ENCODE peak calls at places on chromosome 22, in eight cellular contexts. N is cardiac muscle cell; L is caudate nucleus; R is AG10803; C is iris pigment epithelial cell; Y is left ventricle myocardium inferior; T is stimulated activated naive CD8-positive, alpha-beta T cell treated with anti-CD3 and anti-CD28 coated beads, Interleukin-15, Interleukin-2, amounts not matched to agents 100 U/mL and 50 U/mL, for 24 hours; O is tibial artery. P is an unnamed sample.

GRCh38 chr22:17303840-17304779 is 65.2 kb upstream of the CECR2 start:
- DNase-seq in N (no peak), L (no peak), R (no peak), C (no peak), Y (no peak), T (peak; percentile 65), O (no peak), P (no peak)

GRCh38 chr22:48968201-48968959 is 859.3 kb downstream of the BRD1 start:
- DNase-seq in N (no peak), L (no peak), R (no peak), C (no peak), Y (peak; percentile 5), T (no peak), O (peak; percentile 40), P (peak; percentile 76)

GRCh38 chr22:48566741-48567140 is 1260.9 kb downstream of the BRD1 start:
- DNase-seq in N (no peak), L (no peak), R (peak; percentile 66), C (no peak), Y (no peak), T (no peak), O (no peak), P (no peak)

GRCh38 chr22:22939537-22940368 is 52.1 kb downstream of the IGLL5 start:
- DNase-seq in N (no peak), L (no peak), R (no peak), C (no peak), Y (no peak), T (no peak), O (no peak), P (no peak)

GRCh38 chr22:28171713-28172112 is 252.7 kb upstream of the PITPNB start:
- DNase-seq in N (no peak), L (no peak), R (no peak), C (no peak), Y (no peak), T (no peak), O (no peak), P (no peak)

GRCh38 chr22:35981900-35982299 is 46.7 kb downstream of the RBFOX2 start:
- DNase-seq in N (no peak), L (no peak), R (no peak), C (no peak), Y (no peak), T (no peak), O (no peak), P (no peak)

GRCh38 chr22:35134637-35135036 is 68.7 kb downstream of the ISX start:
- DNase-seq in N (no peak), L (no peak), R (no peak), C (no peak), Y (no peak), T (no peak), O (no peak), P (no peak)

GRCh38 chr22:43295660-43296059 is 47.5 kb downstream of the SCUBE1 start:
- DNase-seq in N (no peak), L (no peak), R (no peak), C (no peak), Y (no peak), T (no peak), O (no peak), P (no peak)

GRCh38 chr22:38788016-38788415 is 5.9 kb downstream of the DNAL4 start:
- DNase-seq in N (peak; percentile 89), L (no peak), R (no peak), C (peak; percentile 61), Y (no peak), T (no peak), O (no peak), P (no peak)

GRCh38 chr22:35380537-35381423 is at the start of gene HMOX1:
- DNase-seq in N (peak; percentile 95), L (peak; percentile 48), R (peak; percentile 94), C (peak; percentile 90), Y (peak; percentile 92), T (peak; percentile 65), O (peak; percentile 98), P (peak; percentile 81)

GRCh38 chr22:41596776-41597634 is 7.4 kb upstream of the PMM1 start:
- DNase-seq in N (peak; percentile 68), L (peak; percentile 27), R (peak; percentile 47), C (peak; percentile 46), Y (peak; percentile 52), T (peak; percentile 54), O (peak; percentile 74), P (peak; percentile 78)

GRCh38 chr22:39634530-39635399 is 64.2 kb downstream of the CACNA1I start:
- DNase-seq in N (peak; percentile 86), L (no peak), R (peak; percentile 76), C (peak; percentile 92), Y (no peak), T (peak; percentile 30), O (no peak), P (no peak)

GRCh38 chr22:45997077-45997774 is 20.3 kb upstream of the WNT7B start:
- DNase-seq in N (peak; percentile 99), L (peak; percentile 66), R (peak; percentile 98), C (peak; percentile 95), Y (peak; percentile 95), T (no peak), O (peak; percentile 96), P (peak; percentile 63)

GRCh38 chr22:20107471-20107901 is 8.4 kb upstream of the RANBP1 start:
- DNase-seq in N (no peak), L (no peak), R (no peak), C (no peak), Y (peak; percentile 7), T (no peak), O (no peak), P (no peak)

GRCh38 chr22:44888491-44888941 is 121.3 kb downstream of the PHF21B start:
- DNase-seq in N (no peak), L (no peak), R (no peak), C (no peak), Y (no peak), T (no peak), O (peak; percentile 48), P (peak; percentile 82)

GRCh38 chr22:40279017-40279416 is 67.3 kb upstream of the ADSL start:
- DNase-seq in N (no peak), L (no peak), R (no peak), C (no peak), Y (no peak), T (no peak), O (no peak), P (no peak)

GRCh38 chr22:29635734-29636357 is 32.4 kb downstream of the NF2 start:
- DNase-seq in N (peak; percentile 74), L (no peak), R (peak; percentile 76), C (peak; percentile 74), Y (no peak), T (no peak), O (no peak), P (no peak)

GRCh38 chr22:19958083-19959042 is 16.7 kb upstream of the TXNRD2 start:
- DNase-seq in N (peak; percentile 35), L (no peak), R (peak; percentile 91), C (peak; percentile 39), Y (peak; percentile 18), T (no peak), O (peak; percentile 70), P (no peak)

GRCh38 chr22:40818192-40818746 is 877 bp downstream of the SLC25A17 start:
- DNase-seq in N (no peak), L (no peak), R (no peak), C (no peak), Y (no peak), T (no peak), O (no peak), P (no peak)

GRCh38 chr22:40036591-40037225 is 42.0 kb downstream of the FAM83F start:
- DNase-seq in N (peak; percentile 85), L (no peak), R (peak; percentile 77), C (peak; percentile 79), Y (peak; percentile 52), T (peak; percentile 58), O (no peak), P (peak; percentile 83)

GRCh38 chr22:41935015-41935908 is 8.7 kb upstream of the TNFRSF13C start:
- DNase-seq in N (no peak), L (no peak), R (no peak), C (no peak), Y (peak; percentile 63), T (no peak), O (no peak), P (no peak)

GRCh38 chr22:45163074-45163416 is 680 bp upstream of the NUP50 start:
- DNase-seq in N (peak; percentile 60), L (no peak), R (peak; percentile 57), C (peak; percentile 56), Y (no peak), T (no peak), O (no peak), P (peak; percentile 42)

GRCh38 chr22:28674121-28674563 is 5.5 kb downstream of the TTC28 start:
- DNase-seq in N (peak; percentile 74), L (no peak), R (peak; percentile 68), C (peak; percentile 80), Y (no peak), T (peak; percentile 20), O (no peak), P (no peak)

GRCh38 chr22:35152316-35152715 is 86.4 kb downstream of the ISX start:
- DNase-seq in N (no peak), L (no peak), R (no peak), C (no peak), Y (no peak), T (no peak), O (no peak), P (peak; percentile 41)

GRCh38 chr22:41367039-41367679 is 14.6 kb upstream of the TEF start:
- DNase-seq in N (peak; percentile 99), L (peak; percentile 95), R (peak; percentile 91), C (peak; percentile 97), Y (peak; percentile 98), T (peak; percentile 20), O (peak; percentile 99), P (peak; percentile 79)

GRCh38 chr22:21691773-21692172 is 26.0 kb downstream of the PPIL2 start:
- DNase-seq in N (no peak), L (no peak), R (no peak), C (no peak), Y (no peak), T (no peak), O (no peak), P (no peak)

GRCh38 chr22:50610581-50610980 is 10.0 kb downstream of the MAPK8IP2 start:
- DNase-seq in N (no peak), L (no peak), R (no peak), C (no peak), Y (no peak), T (no peak), O (no peak), P (no peak)

GRCh38 chr22:41517172-41518047 is 26.9 kb downstream of the POLR3H start:
- DNase-seq in N (peak; percentile 70), L (no peak), R (peak; percentile 53), C (peak; percentile 39), Y (peak; percentile 61), T (peak; percentile 59), O (peak; percentile 89), P (peak; percentile 64)

GRCh38 chr22:39343259-39344045 is 6.3 kb upstream of the SYNGR1 start:
- DNase-seq in N (peak; percentile 77), L (no peak), R (peak; percentile 57), C (peak; percentile 63), Y (peak; percentile 41), T (peak; percentile 55), O (peak; percentile 73), P (peak; percentile 81)

GRCh38 chr22:36352775-36353507 is 34.8 kb downstream of the MYH9 start:
- DNase-seq in N (peak; percentile 75), L (no peak), R (no peak), C (peak; percentile 89), Y (peak; percentile 64), T (peak; percentile 50), O (peak; percentile 96), P (no peak)

GRCh38 chr22:28574159-28574788 is 105.4 kb downstream of the TTC28 start:
- DNase-seq in N (no peak), L (no peak), R (no peak), C (no peak), Y (no peak), T (no peak), O (no peak), P (no peak)

GRCh38 chr22:37502342-37503182 is 16.4 kb upstream of the MFNG start:
- DNase-seq in N (no peak), L (no peak), R (no peak), C (no peak), Y (no peak), T (no peak), O (no peak), P (no peak)

GRCh38 chr22:37082251-37082650 is 27.3 kb downstream of the TMPRSS6 start:
- DNase-seq in N (no peak), L (no peak), R (no peak), C (peak; percentile 43), Y (no peak), T (peak; percentile 50), O (no peak), P (no peak)

P was measured in H9.